ENCODE peak calls at places on chromosomes 5 and 9, in eight cellular contexts. M is H7; C is mucosa of gallbladder; R is kidney epithelial cell; K is endothelial cell of umbilical vein; E is foreskin fibroblast; O is stimulated activated CD8-positive, alpha-beta memory T cell treated with anti-CD3 and anti-CD28 coated beads, Interleukin-2, amount 100 ng/mL, for 48 hours; P is RPMI7951. Z is an unnamed sample.

GRCh38 chr5:91135475-91136248 is 247.5 kb downstream of the ARRDC3 start:
- DNase-seq in M (no peak), C (no peak), R (no peak), K (no peak), E (no peak), O (no peak), P (no peak), Z (peak)

GRCh38 chr5:82513739-82514138 is 235.6 kb upstream of the RPS23 start:
- DNase-seq in M (no peak), C (no peak), R (no peak), K (no peak), E (no peak), O (no peak), P (no peak), Z (no peak)

GRCh38 chr5:91307023-91307422 is 76.1 kb downstream of the ARRDC3 start:
- DNase-seq in M (no peak), C (peak), R (no peak), K (no peak), E (peak), O (no peak), P (peak), Z (no peak)

GRCh38 chr9:95037789-95038521 is 279.6 kb downstream of the FANCC start:
- DNase-seq in M (no peak), C (no peak), R (no peak), K (no peak), E (no peak), O (no peak), P (peak), Z (peak)

GRCh38 chr5:157540707-157541451 is 34.7 kb downstream of the ADAM19 start:
- DNase-seq in M (no peak), C (no peak), R (no peak), K (peak), E (no peak), O (peak), P (peak), Z (no peak)

GRCh38 chr5:140157032-140157781 is 17.8 kb upstream of the CYSTM1 start:
- DNase-seq in M (peak), C (peak), R (no peak), K (peak), E (peak), O (peak), P (peak), Z (peak)

GRCh38 chr5:90020575-90021535 is 388.7 kb downstream of the CETN3 start:
- DNase-seq in M (no peak), C (no peak), R (peak), K (peak), E (peak), O (no peak), P (peak), Z (no peak)

GRCh38 chr5:115098041-115098702 is 71.5 kb downstream of the TRIM36 start:
- DNase-seq in M (peak), C (no peak), R (no peak), K (peak), E (peak), O (no peak), P (peak), Z (peak)

GRCh38 chr5:94375801-94376200 is 242.6 kb downstream of the KIAA0825 start:
- DNase-seq in M (no peak), C (no peak), R (no peak), K (peak), E (peak), O (no peak), P (no peak), Z (no peak)

GRCh38 chr5:38265546-38266179 is 7.3 kb downstream of the EGFLAM start:
- DNase-seq in M (peak), C (peak), R (peak), K (peak), E (peak), O (peak), P (peak), Z (peak)

GRCh38 chr9:21465859-21466518 is 16.1 kb downstream of the IFNE start:
- DNase-seq in M (peak), C (no peak), R (no peak), K (peak), E (peak), O (no peak), P (peak), Z (peak)

GRCh38 chr5:98721231-98721928 is 52.1 kb upstream of the RGMB start:
- DNase-seq in M (no peak), C (no peak), R (no peak), K (no peak), E (no peak), O (no peak), P (no peak), Z (no peak)

GRCh38 chr5:58356662-58357061 is 103.2 kb downstream of the PLK2 start:
- DNase-seq in M (no peak), C (no peak), R (no peak), K (no peak), E (no peak), O (no peak), P (no peak), Z (no peak)

GRCh38 chr5:107524111-107524510 is 146.6 kb downstream of the EFNA5 start:
- DNase-seq in M (no peak), C (no peak), R (no peak), K (peak), E (no peak), O (no peak), P (no peak), Z (peak)

GRCh38 chr5:370959-371810 is 49.7 kb downstream of the AHRR start:
- DNase-seq in M (no peak), C (peak), R (no peak), K (no peak), E (no peak), O (no peak), P (no peak), Z (no peak)

GRCh38 chr5:9207820-9208418 is 338.0 kb downstream of the SEMA5A start:
- DNase-seq in M (no peak), C (no peak), R (no peak), K (peak), E (peak), O (no peak), P (peak), Z (no peak)

GRCh38 chr9:130112244-130113151 is 58.8 kb downstream of the GPR107 start:
- DNase-seq in M (no peak), C (no peak), R (no peak), K (no peak), E (no peak), O (no peak), P (no peak), Z (no peak)

GRCh38 chr9:135566552-135566951 is 5.0 kb downstream of the PAEP start:
- DNase-seq in M (no peak), C (no peak), R (no peak), K (no peak), E (no peak), O (no peak), P (no peak), Z (no peak)

GRCh38 chr5:62093981-62094380 is 212.0 kb upstream of the KIF2A start:
- DNase-seq in M (peak), C (peak), R (peak), K (peak), E (no peak), O (no peak), P (peak), Z (no peak)

GRCh38 chr9:19116391-19116790 is 10.9 kb downstream of the PLIN2 start:
- DNase-seq in M (no peak), C (no peak), R (no peak), K (no peak), E (no peak), O (no peak), P (peak), Z (no peak)

GRCh38 chr5:168064933-168065622 is 226.4 kb upstream of the WWC1 start:
- DNase-seq in M (no peak), C (no peak), R (no peak), K (no peak), E (no peak), O (no peak), P (peak), Z (no peak)

GRCh38 chr5:170429014-170429413 is 39.8 kb upstream of the KCNMB1 start:
- DNase-seq in M (peak), C (no peak), R (no peak), K (no peak), E (no peak), O (no peak), P (peak), Z (peak)

GRCh38 chr9:92911496-92912475 is 33.9 kb upstream of the ZNF484 start:
- DNase-seq in M (no peak), C (no peak), R (no peak), K (no peak), E (peak), O (no peak), P (no peak), Z (no peak)

GRCh38 chr5:114221807-114222206 is 140.1 kb upstream of the KCNN2 start:
- DNase-seq in M (no peak), C (no peak), R (no peak), K (no peak), E (no peak), O (no peak), P (no peak), Z (no peak)

GRCh38 chr5:147509041-147509709 is 693 bp downstream of the DPYSL3 start:
- DNase-seq in M (peak), C (no peak), R (no peak), K (no peak), E (no peak), O (no peak), P (peak), Z (no peak)

GRCh38 chr5:119179857-119180641 is 109.2 kb downstream of the DMXL1 start:
- DNase-seq in M (no peak), C (no peak), R (no peak), K (no peak), E (peak), O (no peak), P (peak), Z (no peak)

GRCh38 chr9:74431467-74431866 is 65.7 kb upstream of the RORB start:
- DNase-seq in M (peak), C (no peak), R (no peak), K (no peak), E (no peak), O (no peak), P (no peak), Z (no peak)

GRCh38 chr5:136043968-136044610 is 15.3 kb downstream of the TGFBI start:
- DNase-seq in M (no peak), C (no peak), R (no peak), K (no peak), E (no peak), O (no peak), P (no peak), Z (no peak)

GRCh38 chr5:53944981-53945380 is 365.4 kb downstream of the ARL15 start:
- DNase-seq in M (no peak), C (no peak), R (peak), K (peak), E (no peak), O (no peak), P (peak), Z (no peak)